ENCODE peak calls at places on chromosomes 4 and X, in four cellular contexts. Y is esophagus squamous epithelium; O is CD8-positive, alpha-beta memory T cell; T is adrenal gland. E is an unnamed sample.
A peak's percentile ranks its signal among the peaks of the same experiment; 100 is the strongest.

GRCh38 chr4:147071341-147071740 is 125.7 kb upstream of the TTC29 start:
- DNase-seq in Y (no peak), O (no peak), T (no peak), E (no peak)

GRCh38 chr4:168557658-168558057 is 60.8 kb downstream of the PALLD start:
- DNase-seq in Y (no peak), O (no peak), T (no peak), E (no peak)

GRCh38 chr4:153004106-153004881 is 68.2 kb downstream of the FHDC1 start:
- DNase-seq in Y (no peak), O (no peak), T (no peak), E (no peak)

GRCh38 chr4:10808591-10808990 is 124.0 kb upstream of the CLNK start:
- DNase-seq in Y (no peak), O (no peak), T (no peak), E (no peak)

GRCh38 chr4:2354127-2354526 is 64.3 kb downstream of the ZFYVE28 start:
- DNase-seq in Y (no peak), O (peak; percentile 44), T (no peak), E (peak; percentile 49)

GRCh38 chr4:123559955-123560669 is 163.5 kb downstream of the SPRY1 start:
- DNase-seq in Y (no peak), O (no peak), T (no peak), E (no peak)

GRCh38 chr4:80276922-80277321 is 10.5 kb downstream of the FGF5 start:
- DNase-seq in Y (no peak), O (no peak), T (no peak), E (no peak)

GRCh38 chrX:6856471-6856870 is 291.0 kb upstream of the STS start:
- DNase-seq in Y (no peak), O (no peak), T (no peak), E (no peak)

GRCh38 chrX:109487640-109488039 is 5.8 kb upstream of the GUCY2F start:
- DNase-seq in Y (no peak), O (no peak), T (no peak), E (no peak)

GRCh38 chrX:114675365-114675764 is 91.5 kb downstream of the HTR2C start:
- DNase-seq in Y (no peak), O (no peak), T (no peak), E (no peak)

GRCh38 chr4:9921326-9921725 is 100.0 kb downstream of the SLC2A9 start:
- DNase-seq in Y (no peak), O (no peak), T (no peak), E (no peak)

GRCh38 chr4:6391852-6392188 is 80.6 kb downstream of the PPP2R2C start:
- DNase-seq in Y (no peak), O (no peak), T (no peak), E (no peak)

GRCh38 chrX:44898411-44899221 is 25.6 kb downstream of the KDM6A start:
- DNase-seq in Y (no peak), O (no peak), T (no peak), E (no peak)

GRCh38 chr4:123921339-123921738 is 524.7 kb downstream of the SPRY1 start:
- DNase-seq in Y (no peak), O (no peak), T (no peak), E (no peak)

GRCh38 chr4:146417822-146418221 is 103.9 kb downstream of the SLC10A7 start:
- DNase-seq in Y (no peak), O (no peak), T (no peak), E (no peak)

DNA sequence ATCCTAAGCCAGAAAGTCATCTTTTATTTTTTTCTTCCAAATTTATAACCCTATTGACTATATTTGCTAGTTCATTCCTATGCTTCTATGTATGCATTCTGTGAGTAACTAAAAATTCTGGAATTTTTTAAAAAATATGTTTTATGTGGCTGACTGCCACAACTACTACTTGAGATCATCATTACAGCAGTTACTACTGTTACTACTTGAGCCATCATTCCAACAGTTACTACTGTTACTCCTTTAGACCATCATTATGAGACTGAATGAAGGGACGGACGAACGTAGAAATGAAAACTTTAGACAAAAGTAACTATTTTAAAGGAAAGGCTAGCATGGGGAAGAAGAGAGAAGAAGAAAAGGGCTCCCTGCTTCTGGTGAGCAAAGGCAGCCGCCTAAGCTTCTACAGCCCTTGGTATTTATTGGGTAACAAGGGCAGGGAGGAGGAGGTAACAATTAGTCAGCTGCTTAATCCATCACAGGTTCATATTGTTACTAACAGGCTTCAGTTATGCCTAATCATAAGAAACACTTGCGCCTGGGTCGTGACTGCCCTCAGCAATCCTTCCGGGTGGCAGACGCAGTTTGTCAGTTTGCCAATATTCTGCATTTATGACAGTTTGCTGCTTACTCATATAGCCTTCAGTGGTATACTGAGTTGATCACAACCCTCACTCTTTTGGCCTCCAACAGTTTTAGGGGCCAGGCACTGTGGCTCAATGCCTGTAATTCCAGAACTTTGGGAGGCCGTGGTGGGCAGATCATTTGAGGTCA is 80.5 kb downstream of the PDLIM5 start:
- DNase-seq in Y (no peak), O (no peak), T (peak; percentile 62), E (peak; percentile 64)
- H3K4me1 ChIP-seq in Y (peaks cover 34% of the 10 kb centered on the region), O (no peaks in the 10 kb centered on the region), T (no peaks in the 10 kb centered on the region), E (no peaks in the 10 kb centered on the region)

GRCh38 chr4:58669783-58670182 is 1559.6 kb upstream of the IGFBP7 start:
- DNase-seq in Y (no peak), O (no peak), T (no peak), E (no peak)
- H3K4me1 ChIP-seq in Y (no peaks in the 10 kb centered on the region), O (no peaks in the 10 kb centered on the region), T (no peaks in the 10 kb centered on the region), E (no peaks in the 10 kb centered on the region)

GRCh38 chr4:183399166-183399565 is 45.3 kb upstream of the CDKN2AIP start:
- DNase-seq in Y (no peak), O (no peak), T (no peak), E (no peak)
- H3K4me1 ChIP-seq in Y (no peaks in the 10 kb centered on the region), O (peaks cover 6% of the 10 kb centered on the region), T (peaks cover 6% of the 10 kb centered on the region), E (peaks cover 5% of the 10 kb centered on the region)

DNA sequence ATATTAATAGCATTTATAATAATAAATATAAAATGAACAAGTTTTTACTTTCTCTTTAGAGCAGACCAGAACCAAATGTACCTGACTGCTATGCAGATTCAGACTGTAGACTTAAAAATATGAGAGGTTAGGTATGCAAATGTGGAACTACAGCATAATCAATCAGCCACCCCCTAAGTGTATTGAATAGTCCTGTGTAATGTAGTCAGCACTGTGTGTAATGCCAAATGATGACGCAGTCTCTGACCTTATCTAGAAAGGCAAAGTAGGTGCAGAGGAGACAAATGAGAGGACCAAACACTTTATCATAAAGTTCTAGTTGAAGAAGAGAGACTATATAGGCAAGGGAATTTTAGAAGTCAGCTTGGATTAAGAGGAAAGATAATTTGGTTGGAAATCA is 331.3 kb downstream of the GPAT3 start:
- DNase-seq in Y (no peak), O (no peak), T (no peak), E (no peak)
- H3K4me1 ChIP-seq in Y (no peaks in the 10 kb centered on the region), O (no peaks in the 10 kb centered on the region), T (no peaks in the 10 kb centered on the region), E (no peaks in the 10 kb centered on the region)

DNA sequence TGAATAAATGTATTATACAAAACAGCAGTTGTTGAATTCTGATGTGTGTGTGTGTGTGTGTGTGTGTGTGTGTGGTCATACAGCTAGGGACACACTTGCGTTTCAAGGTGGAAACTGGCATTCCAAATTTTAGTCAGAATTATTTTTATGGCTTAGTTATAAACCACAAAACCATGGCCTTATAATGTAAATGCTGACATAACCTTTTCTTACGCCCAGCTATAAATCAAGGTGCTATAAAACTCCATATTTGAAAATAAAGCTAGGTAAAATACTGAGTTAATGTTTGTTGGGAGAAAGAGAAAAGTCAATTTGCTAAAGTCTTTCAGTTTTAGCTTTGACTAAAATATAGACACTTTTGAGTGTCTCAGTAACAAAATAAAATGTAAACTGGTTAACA is 345.1 kb upstream of the NR3C2 start:
- DNase-seq in Y (no peak), O (no peak), T (no peak), E (no peak)
- H3K4me1 ChIP-seq in Y (no peaks in the 10 kb centered on the region), O (no peaks in the 10 kb centered on the region), T (no peaks in the 10 kb centered on the region), E (no peaks in the 10 kb centered on the region)

GRCh38 chrX:30906726-30907125 is 17.7 kb upstream of the TAB3 start:
- DNase-seq in Y (no peak), O (no peak), T (no peak), E (no peak)
- H3K4me1 ChIP-seq in Y (no peaks in the 10 kb centered on the region), O (no peaks in the 10 kb centered on the region), T (no peaks in the 10 kb centered on the region), E (no peaks in the 10 kb centered on the region)

DNA sequence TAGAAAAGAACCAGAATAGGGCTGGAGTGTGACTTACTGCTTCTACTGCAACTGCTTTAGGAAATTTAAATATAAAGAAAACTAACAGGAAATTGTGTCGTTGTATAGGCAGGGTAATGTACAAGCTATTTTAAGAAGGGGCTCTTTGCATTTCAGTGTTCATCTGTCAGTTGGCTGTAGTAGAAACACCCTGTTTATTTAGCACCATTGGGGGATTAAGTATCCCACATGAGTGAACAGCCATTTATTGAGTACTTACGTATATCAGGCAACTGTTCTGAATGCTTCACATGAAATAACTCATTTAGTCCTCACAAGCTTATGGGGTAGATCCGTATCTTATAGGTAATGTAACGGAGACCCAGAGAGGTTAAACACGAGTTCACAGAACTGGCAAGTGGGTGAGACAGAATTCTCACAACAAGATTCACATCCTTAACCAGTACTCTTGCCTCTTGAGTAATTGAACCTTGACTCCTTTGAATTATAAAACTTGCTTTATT is 23.9 kb downstream of the STIM2 start:
- DNase-seq in Y (no peak), O (peak; percentile 65), T (no peak), E (no peak)
- H3K4me1 ChIP-seq in Y (peaks cover under 1% of the 10 kb centered on the region), O (peaks cover 68% of the 10 kb centered on the region), T (no peaks in the 10 kb centered on the region), E (no peaks in the 10 kb centered on the region)

GRCh38 chr4:165368567-165368966 is 10.2 kb upstream of the CPE start:
- DNase-seq in Y (no peak), O (no peak), T (no peak), E (no peak)
- H3K4me1 ChIP-seq in Y (no peaks in the 10 kb centered on the region), O (no peaks in the 10 kb centered on the region), T (no peaks in the 10 kb centered on the region), E (no peaks in the 10 kb centered on the region)